ENCODE peak calls at places on chromosome 14, in five cellular contexts. One of them, this sample, is unnamed.

GRCh38 chr14:96559571-96559970 is 57.4 kb downstream of the PAPOLA start:
- DNase-seq in cerebellar nuclear complex: no peak
- DNase-seq in NCI-H1436: no peak
- DNase-seq in coronary artery: no peak
- DNase-seq in naive B cell: no peak
- DNase-seq in this sample: no peak

GRCh38 chr14:56490379-56490778 is 89.2 kb upstream of the TMEM260 start:
- DNase-seq in cerebellar nuclear complex: peak
- DNase-seq in NCI-H1436: peak
- DNase-seq in coronary artery: no peak
- DNase-seq in naive B cell: peak
- DNase-seq in this sample: no peak

GRCh38 chr14:89267163-89267562 is 149.9 kb downstream of the FOXN3 start:
- DNase-seq in cerebellar nuclear complex: no peak
- DNase-seq in NCI-H1436: no peak
- DNase-seq in coronary artery: peak
- DNase-seq in naive B cell: no peak
- DNase-seq in this sample: no peak

GRCh38 chr14:23559010-23559920 is 3.2 kb downstream of the THTPA start:
- DNase-seq in cerebellar nuclear complex: peak
- DNase-seq in NCI-H1436: peak
- DNase-seq in coronary artery: no peak
- DNase-seq in naive B cell: peak
- DNase-seq in this sample: no peak

GRCh38 chr14:20409226-20409625 is 4.1 kb downstream of the TEP1 start:
- DNase-seq in cerebellar nuclear complex: no peak
- DNase-seq in NCI-H1436: no peak
- DNase-seq in coronary artery: no peak
- DNase-seq in naive B cell: no peak
- DNase-seq in this sample: no peak

GRCh38 chr14:51733147-51733546 is 81.4 kb downstream of the FRMD6 start:
- DNase-seq in cerebellar nuclear complex: no peak
- DNase-seq in NCI-H1436: no peak
- DNase-seq in coronary artery: no peak
- DNase-seq in naive B cell: no peak
- DNase-seq in this sample: no peak

GRCh38 chr14:70753518-70753953 is 55.8 kb downstream of the MAP3K9 start:
- DNase-seq in cerebellar nuclear complex: no peak
- DNase-seq in NCI-H1436: no peak
- DNase-seq in coronary artery: no peak
- DNase-seq in naive B cell: no peak
- DNase-seq in this sample: no peak

GRCh38 chr14:63383776-63384367 is 65.1 kb upstream of the GPHB5 start:
- DNase-seq in cerebellar nuclear complex: no peak
- DNase-seq in NCI-H1436: no peak
- DNase-seq in coronary artery: no peak
- DNase-seq in naive B cell: no peak
- DNase-seq in this sample: no peak

GRCh38 chr14:61950340-61950739 is 188.1 kb downstream of the SNAPC1 start:
- DNase-seq in cerebellar nuclear complex: no peak
- DNase-seq in NCI-H1436: no peak
- DNase-seq in coronary artery: no peak
- DNase-seq in naive B cell: no peak
- DNase-seq in this sample: no peak

This sample was measured in osteocyte.